ENCODE peak calls at places on chromosome 4, in six cellular contexts. X is neuronal stem cell, R is heart left ventricle, N is right lobe of liver, Q is fibroblast of pulmonary artery, I is right cardiac atrium. E is an unnamed sample.

GRCh38 chr4:27357283-27357682 is 496.6 kb downstream of the STIM2 start:
- DNase-seq in Q (peak), N (no peak), I (no peak), R (no peak), X (no peak), E (no peak)

GRCh38 chr4:9735515-9735914 is 45.9 kb upstream of the DRD5 start:
- DNase-seq in X (no peak), R (no peak), I (no peak), Q (no peak), N (no peak), E (no peak)

GRCh38 chr4:188399834-188400233 is 260.6 kb downstream of the TRIML1 start:
- DNase-seq in N (no peak), Q (no peak), I (no peak), R (no peak), X (no peak), E (no peak)

GRCh38 chr4:77078401-77078800 is 2.6 kb upstream of the CCNI start:
- DNase-seq in N (no peak), R (no peak), Q (no peak), X (no peak), I (no peak), E (no peak)

GRCh38 chr4:143183513-143184216 is 1.1 kb upstream of the USP38 start:
- DNase-seq in X (no peak), Q (no peak), N (no peak), I (no peak), R (no peak), E (no peak)

GRCh38 chr4:169416461-169416860 is 145.7 kb upstream of the SH3RF1 start:
- DNase-seq in R (no peak), I (no peak), X (no peak), N (no peak), Q (no peak), E (no peak)

GRCh38 chr4:8841678-8842268 is 29.9 kb downstream of the HMX1 start:
- DNase-seq in I (no peak), Q (no peak), N (no peak), X (no peak), R (no peak), E (no peak)

GRCh38 chr4:115042496-115042895 is 70.9 kb downstream of the NDST4 start:
- DNase-seq in X (no peak), N (no peak), R (no peak), I (no peak), Q (no peak), E (no peak)

GRCh38 chr4:3352918-3353594 is 60.2 kb downstream of the RGS12 start:
- DNase-seq in R (peak), N (no peak), Q (no peak), X (no peak), I (no peak), E (no peak)

GRCh38 chr4:15702941-15703403 is at the start of gene BST1:
- DNase-seq in Q (peak), R (peak), N (peak), X (no peak), I (peak), E (no peak)

GRCh38 chr4:46123872-46124755 is at the start of gene GABRG1:
- DNase-seq in Q (no peak), X (peak), R (no peak), N (no peak), I (peak), E (no peak)

GRCh38 chr4:33841120-33841519 is 2403.2 kb downstream of the ARAP2 start:
- DNase-seq in N (no peak), R (no peak), I (no peak), Q (no peak), X (no peak), E (no peak)

GRCh38 chr4:99894998-99895397 is 771 bp upstream of the LAMTOR3 start:
- DNase-seq in Q (no peak), X (no peak), I (peak), N (no peak), R (no peak), E (no peak)

GRCh38 chr4:121192500-121192899 is 28.4 kb upstream of the TNIP3 start:
- DNase-seq in X (peak), Q (peak), R (no peak), I (no peak), N (no peak), E (no peak)

GRCh38 chr4:10281996-10282395 is 165.4 kb upstream of the WDR1 start:
- DNase-seq in I (no peak), N (no peak), Q (peak), R (no peak), X (no peak), E (no peak)

GRCh38 chr4:140726776-140727500 is 29.2 kb downstream of the TBC1D9 start:
- DNase-seq in R (no peak), I (no peak), N (no peak), Q (peak), X (no peak), E (no peak)

GRCh38 chr4:79253930-79254329 is 71.9 kb downstream of the NAA11 start:
- DNase-seq in R (no peak), Q (no peak), X (no peak), N (no peak), I (no peak), E (no peak)

GRCh38 chr4:21768349-21769310 is 179.9 kb downstream of the KCNIP4 start:
- DNase-seq in I (no peak), Q (peak), X (peak), R (no peak), N (no peak), E (no peak)

GRCh38 chr4:119300072-119300387 is 21.9 kb downstream of the FABP2 start:
- DNase-seq in N (peak), Q (peak), R (peak), X (no peak), I (peak), E (no peak)

GRCh38 chr4:158068063-158068462 is 104.8 kb downstream of the GASK1B start:
- DNase-seq in I (no peak), Q (peak), R (no peak), N (no peak), X (no peak), E (no peak)

GRCh38 chr4:833156-833555 is 7.2 kb upstream of the CPLX1 start:
- DNase-seq in I (no peak), Q (no peak), X (no peak), R (no peak), N (no peak), E (no peak)

GRCh38 chr4:19224820-19225219 is 1026.9 kb upstream of the SLIT2 start:
- DNase-seq in R (no peak), I (no peak), Q (peak), X (no peak), N (no peak), E (no peak)

GRCh38 chr4:1243451-1244080 is 5.4 kb downstream of the CTBP1 start:
- DNase-seq in I (peak), X (no peak), N (peak), Q (no peak), R (no peak), E (no peak)

GRCh38 chr4:149120331-149121014 is 678.3 kb upstream of the NR3C2 start:
- DNase-seq in R (no peak), X (no peak), Q (peak), I (no peak), N (no peak), E (no peak)

GRCh38 chr4:57098415-57098814 is 11.8 kb downstream of the IGFBP7 start:
- DNase-seq in Q (no peak), R (no peak), X (no peak), N (no peak), I (no peak), E (no peak)

GRCh38 chr4:138910914-138911336 is 104.7 kb upstream of the NOCT start:
- DNase-seq in I (peak), R (peak), N (peak), Q (peak), X (peak), E (no peak)

GRCh38 chr4:68463796-68464195 is 16.5 kb downstream of the TMPRSS11E start:
- DNase-seq in R (no peak), N (no peak), I (no peak), Q (no peak), X (no peak), E (no peak)

GRCh38 chr4:190014771-190015537 is 12.1 kb downstream of the FRG2 start:
- DNase-seq in I (peak), N (no peak), R (no peak), X (no peak), Q (no peak), E (no peak)

GRCh38 chr4:127618427-127618826 is 14.3 kb upstream of the INTU start:
- DNase-seq in I (no peak), R (no peak), X (no peak), Q (no peak), N (no peak), E (no peak)

GRCh38 chr4:127624176-127624575 is 8.6 kb upstream of the INTU start:
- DNase-seq in X (no peak), Q (no peak), I (no peak), R (no peak), N (no peak), E (no peak)

GRCh38 chr4:127622923-127623754 is 9.6 kb upstream of the INTU start:
- DNase-seq in I (peak), N (peak), R (no peak), X (peak), Q (no peak), E (no peak)

GRCh38 chr4:127623755-127624087 is 9.0 kb upstream of the INTU start:
- DNase-seq in I (peak), R (no peak), Q (peak), X (no peak), N (no peak), E (no peak)

DNA sequence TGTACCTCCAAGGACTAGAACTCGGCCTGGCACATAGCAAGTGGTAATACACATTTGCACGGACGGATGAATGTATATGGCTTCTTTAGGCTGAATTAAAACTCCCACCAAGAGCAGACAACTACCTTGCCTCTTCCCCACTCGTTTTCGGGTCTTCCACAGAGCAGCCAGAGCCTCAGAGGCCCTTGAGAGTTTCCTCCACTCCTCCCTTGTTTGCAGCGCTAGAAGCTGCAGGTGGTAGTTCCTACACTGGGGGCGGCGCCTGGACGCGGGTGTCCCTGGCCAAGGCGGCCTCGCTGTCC is 10.2 kb upstream of the INTU start:
- DNase-seq in X (no peak), I (no peak), Q (no peak), R (no peak), N (no peak), E (no peak)
- H3K4me3 ChIP-seq in X (peak), I (peak), Q (peak), R (peak), N (no peak), E (peak)

GRCh38 chr4:163662761-163663160 is 168.3 kb downstream of the TMA16 start:
- DNase-seq in I (no peak), X (no peak), N (no peak), Q (no peak), R (no peak), E (no peak)
- H3K4me3 ChIP-seq in I (no peak), X (no peak), N (no peak), Q (no peak), R (no peak), E (no peak)

GRCh38 chr4:118265312-118266144 is 87.3 kb downstream of the PRSS12 start:
- DNase-seq in I (peak), X (no peak), Q (peak), N (peak), R (no peak), E (no peak)
- H3K4me3 ChIP-seq in I (peak), X (no peak), Q (peak), N (peak), R (peak), E (peak)

GRCh38 chr4:122826000-122826595 is 533 bp upstream of the FGF2 start:
- DNase-seq in R (no peak), X (no peak), Q (no peak), N (no peak), I (no peak), E (no peak)
- H3K4me3 ChIP-seq in R (peak), X (peak), Q (peak), N (peak), I (peak), E (peak)

GRCh38 chr4:185255868-185256267 is 46.5 kb downstream of the SNX25 start:
- DNase-seq in Q (no peak), X (no peak), I (no peak), N (no peak), R (no peak), E (no peak)
- H3K4me3 ChIP-seq in Q (no peak), X (no peak), I (peak), N (no peak), R (no peak), E (no peak)

GRCh38 chr4:53322696-53323095 is 43.2 kb downstream of the SCFD2 start:
- DNase-seq in Q (no peak), R (no peak), N (no peak), X (no peak), I (no peak), E (no peak)

GRCh38 chr4:53326535-53326934 is 39.3 kb downstream of the SCFD2 start:
- DNase-seq in Q (no peak), X (no peak), R (no peak), I (no peak), N (no peak), E (no peak)

GRCh38 chr4:53321988-53322289 is 43.9 kb downstream of the SCFD2 start:
- DNase-seq in R (no peak), X (no peak), Q (no peak), I (no peak), N (no peak), E (no peak)

GRCh38 chr4:53321151-53321987 is 44.5 kb downstream of the SCFD2 start:
- DNase-seq in R (no peak), Q (peak), X (no peak), N (no peak), I (no peak), E (peak)
- H3K4me3 ChIP-seq in R (no peak), Q (peak), X (no peak), N (no peak), I (peak), E (peak)

GRCh38 chr4:128288689-128289106 is 1.1 kb upstream of the PGRMC2 start:
- DNase-seq in N (no peak), R (no peak), Q (peak), X (no peak), I (no peak), E (no peak)

GRCh38 chr4:128290526-128290925 is 2.9 kb upstream of the PGRMC2 start:
- DNase-seq in N (no peak), Q (no peak), X (no peak), I (no peak), R (no peak), E (no peak)

GRCh38 chr4:128291096-128291495 is 3.5 kb upstream of the PGRMC2 start:
- DNase-seq in I (no peak), N (no peak), Q (no peak), X (no peak), R (no peak), E (no peak)

GRCh38 chr4:128287871-128288688 is 467 bp upstream of the PGRMC2 start:
- DNase-seq in N (peak), X (peak), Q (peak), I (peak), R (peak), E (peak)

DNA sequence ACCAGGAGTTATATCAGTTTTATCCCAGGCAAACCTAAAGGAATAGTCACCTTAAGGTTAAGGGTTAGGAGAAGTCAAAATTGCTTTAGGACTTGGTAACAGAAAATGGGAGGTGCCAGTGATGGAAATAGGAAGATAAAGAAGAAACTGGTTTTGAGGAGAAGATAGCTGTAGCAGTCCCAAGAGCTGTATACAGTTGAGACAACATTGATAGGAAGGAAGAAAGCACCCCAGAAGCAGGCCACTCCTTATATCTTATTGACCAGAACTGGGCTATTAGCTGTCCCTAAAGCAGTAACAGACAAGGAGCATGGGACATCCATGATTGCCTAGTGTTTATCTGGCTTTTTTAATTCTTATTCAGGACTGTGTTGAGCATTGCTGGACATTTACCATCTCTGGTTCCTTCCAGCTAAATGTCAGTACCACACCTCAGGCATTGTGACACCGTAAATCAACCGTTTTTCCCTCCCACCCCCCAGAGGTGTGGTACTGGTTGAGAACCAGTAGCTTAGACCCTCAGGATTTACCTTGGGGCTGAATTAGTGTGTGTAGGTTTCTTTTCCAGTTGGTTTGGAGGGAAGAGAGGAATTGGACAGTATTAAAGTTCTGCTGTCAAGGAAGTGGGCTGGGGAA is 2.0 kb upstream of the PGRMC2 start:
- DNase-seq in I (no peak), N (no peak), Q (no peak), R (no peak), X (no peak), E (no peak)
- H3K4me3 ChIP-seq in I (no peak), N (no peak), Q (no peak), R (no peak), X (no peak), E (no peak)

DNA sequence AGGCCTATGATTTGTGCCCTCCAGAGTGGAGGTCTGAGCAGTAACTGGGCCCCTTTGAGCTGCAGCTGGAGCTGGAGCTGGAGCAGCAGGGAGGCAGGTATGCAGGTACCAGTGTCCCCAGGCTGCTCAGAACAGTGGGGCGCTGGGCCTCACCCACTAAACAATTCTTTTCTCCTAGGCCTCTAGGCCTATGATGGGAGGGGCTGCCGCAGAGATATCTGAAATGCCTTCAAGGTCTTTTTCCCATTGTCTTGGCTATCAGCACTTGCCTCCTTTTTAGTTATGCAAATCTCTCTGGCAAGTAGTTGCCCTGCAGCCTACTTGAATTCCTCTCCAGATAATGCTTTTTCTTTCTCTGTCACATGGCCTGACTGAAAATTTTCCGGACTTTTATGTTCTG is 79.7 kb upstream of the OTUD4 start:
- DNase-seq in Q (no peak), X (no peak), I (no peak), N (no peak), R (no peak), E (no peak)
- H3K4me3 ChIP-seq in Q (no peak), X (no peak), I (no peak), N (no peak), R (no peak), E (no peak)

GRCh38 chr4:150884625-150885024 is 130.5 kb downstream of the LRBA start:
- DNase-seq in Q (no peak), X (no peak), R (no peak), N (no peak), I (no peak), E (no peak)
- H3K4me3 ChIP-seq in Q (no peak), X (no peak), R (no peak), N (no peak), I (no peak), E (no peak)

DNA sequence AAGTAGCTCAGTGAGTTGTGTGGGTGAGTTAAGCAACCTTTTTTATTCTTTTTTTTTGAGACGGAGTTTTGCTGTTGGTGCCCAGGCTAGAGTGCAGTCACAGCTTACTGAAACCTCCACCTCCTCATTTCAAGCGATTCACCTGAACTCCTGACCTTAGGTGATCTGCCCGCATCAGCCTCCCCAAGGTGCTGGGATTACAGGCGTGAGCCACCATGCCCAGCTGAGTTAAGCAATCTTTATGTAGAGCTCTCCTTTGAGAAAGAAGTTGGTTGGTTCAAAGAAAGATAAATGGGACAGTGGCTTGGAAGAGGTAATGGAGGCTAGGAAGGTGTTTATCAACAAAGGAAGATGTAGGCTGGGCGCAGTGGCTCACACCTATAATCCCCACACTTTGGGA is 3.2 kb downstream of the MSMO1 start:
- DNase-seq in R (no peak), X (no peak), Q (no peak), I (no peak), N (no peak), E (no peak)
- H3K4me3 ChIP-seq in R (no peak), X (peak), Q (peak), I (no peak), N (peak), E (no peak)

E was measured in AG04449.